ENCODE peak calls at places on chromosomes 3 and 15, in eight cellular contexts. R, O, U, B, X, H, Y and C are unnamed samples. For H3K79me2, the result is how much of the 10 kb centered on the place peaks cover.

GRCh38 chr3:183210341-183210740 is 42.7 kb upstream of the B3GNT5 start:
- DNase-seq in R (no peak), O (no peak), U (no peak), B (peak), X (no peak), H (no peak), Y (no peak), C (no peak)

GRCh38 chr15:55282284-55282833 is 7.3 kb downstream of the RAB27A start:
- DNase-seq in R (no peak), O (no peak), U (peak), B (peak), X (no peak), H (peak), Y (no peak), C (no peak)

GRCh38 chr3:188510366-188510765 is 356.4 kb downstream of the LPP start:
- DNase-seq in R (no peak), O (no peak), U (peak), B (peak), X (no peak), H (no peak), Y (no peak), C (peak)

GRCh38 chr3:29868702-29869101 is 587.8 kb downstream of the RBMS3 start:
- DNase-seq in R (no peak), O (no peak), U (no peak), B (no peak), X (no peak), H (no peak), Y (peak), C (no peak)

GRCh38 chr3:10315771-10316344 is 5.1 kb downstream of the SEC13 start:
- DNase-seq in R (no peak), O (no peak), U (no peak), B (no peak), X (no peak), H (no peak), Y (no peak), C (no peak)

GRCh38 chr15:51181221-51181620 is 86.5 kb upstream of the TNFAIP8L3 start:
- DNase-seq in R (no peak), O (no peak), U (no peak), B (no peak), X (no peak), H (no peak), Y (no peak), C (no peak)

GRCh38 chr3:159829056-159829995 is 159.3 kb upstream of the IL12A start:
- DNase-seq in R (no peak), O (no peak), U (peak), B (peak), X (peak), H (peak), Y (no peak), C (peak)

GRCh38 chr15:63611217-63611616 is 14.0 kb downstream of the FBXL22 start:
- DNase-seq in R (peak), O (no peak), U (no peak), B (no peak), X (no peak), H (no peak), Y (no peak), C (no peak)

GRCh38 chr15:38671675-38672141 is 107.1 kb upstream of the RASGRP1 start:
- DNase-seq in R (no peak), O (no peak), U (peak), B (no peak), X (no peak), H (peak), Y (no peak), C (no peak)

GRCh38 chr3:40585381-40586016 is 60.7 kb downstream of the ZNF621 start:
- DNase-seq in R (peak), O (no peak), U (no peak), B (no peak), X (no peak), H (no peak), Y (no peak), C (no peak)

GRCh38 chr3:172317984-172318383 is 130.3 kb downstream of the GHSR start:
- DNase-seq in R (no peak), O (no peak), U (peak), B (peak), X (peak), H (peak), Y (no peak), C (no peak)

GRCh38 chr15:79376383-79376782 is 55.8 kb upstream of the MINAR1 start:
- DNase-seq in R (no peak), O (no peak), U (no peak), B (no peak), X (no peak), H (no peak), Y (no peak), C (no peak)

GRCh38 chr3:119627461-119627860 is 29.8 kb downstream of the PLA1A start:
- DNase-seq in R (peak), O (no peak), U (no peak), B (no peak), X (no peak), H (no peak), Y (peak), C (no peak)

GRCh38 chr3:188700497-188700896 is 471.3 kb upstream of the TPRG1 start:
- DNase-seq in R (no peak), O (no peak), U (no peak), B (no peak), X (no peak), H (no peak), Y (no peak), C (no peak)

GRCh38 chr15:73941871-73942635 is 15.8 kb downstream of the LOXL1 start:
- DNase-seq in R (no peak), O (peak), U (no peak), B (peak), X (no peak), H (no peak), Y (no peak), C (no peak)

GRCh38 chr3:193168911-193169310 is 72.1 kb upstream of the PLAAT1 start:
- DNase-seq in R (no peak), O (no peak), U (no peak), B (no peak), X (no peak), H (no peak), Y (no peak), C (no peak)

GRCh38 chr15:101497484-101498034 is 8.1 kb upstream of the PCSK6 start:
- DNase-seq in R (no peak), O (no peak), U (no peak), B (no peak), X (no peak), H (no peak), Y (no peak), C (peak)

GRCh38 chr15:81195339-81195864 is 1.3 kb upstream of the IL16 start:
- DNase-seq in R (peak), O (no peak), U (no peak), B (no peak), X (no peak), H (no peak), Y (no peak), C (no peak)

GRCh38 chr3:16085884-16086608 is 88.4 kb upstream of the GALNT15 start:
- DNase-seq in R (no peak), O (no peak), U (no peak), B (no peak), X (no peak), H (no peak), Y (peak), C (no peak)

GRCh38 chr3:196518999-196519737 is 4.0 kb upstream of the SMCO1 start:
- DNase-seq in R (peak), O (peak), U (peak), B (peak), X (peak), H (peak), Y (peak), C (peak)

GRCh38 chr3:72144773-72145505 is 360.0 kb upstream of the PROK2 start:
- DNase-seq in R (no peak), O (no peak), U (no peak), B (no peak), X (no peak), H (peak), Y (no peak), C (peak)

GRCh38 chr15:38698215-38698614 is 133.6 kb upstream of the RASGRP1 start:
- DNase-seq in R (no peak), O (no peak), U (no peak), B (no peak), X (no peak), H (no peak), Y (no peak), C (no peak)

GRCh38 chr15:42385206-42385979 is 26.1 kb downstream of the CAPN3 start:
- DNase-seq in R (peak), O (peak), U (peak), B (peak), X (peak), H (peak), Y (peak), C (peak)

GRCh38 chr3:24829011-24829581 is 334.4 kb upstream of the THRB start:
- DNase-seq in R (peak), O (no peak), U (peak), B (no peak), X (no peak), H (peak), Y (peak), C (peak)

GRCh38 chr15:72339777-72340177 is 19.8 kb upstream of the CELF6 start:
- DNase-seq in R (no peak), O (no peak), U (peak), B (peak), X (no peak), H (peak), Y (no peak), C (peak)

GRCh38 chr3:180040966-180041365 is 4.2 kb upstream of the PEX5L start:
- DNase-seq in R (no peak), O (no peak), U (no peak), B (peak), X (no peak), H (no peak), Y (no peak), C (no peak)
- TF ChIP-seq EZH2phosphoT487 in R (no peak), O (no peak), U (no peak), B (no peak), X (no peak), H (no peak), Y (no peak), C (no peak)

GRCh38 chr3:57670543-57670942 is 22.3 kb downstream of the DENND6A start:
- DNase-seq in R (no peak), O (no peak), U (no peak), B (no peak), X (no peak), H (no peak), Y (no peak), C (no peak)

GRCh38 chr3:57673158-57673557 is 19.7 kb downstream of the DENND6A start:
- DNase-seq in R (no peak), O (no peak), U (no peak), B (no peak), X (no peak), H (no peak), Y (no peak), C (no peak)

GRCh38 chr3:57680046-57680445 is 12.8 kb downstream of the DENND6A start:
- DNase-seq in R (no peak), O (no peak), U (no peak), B (no peak), X (no peak), H (no peak), Y (no peak), C (no peak)

DNA sequence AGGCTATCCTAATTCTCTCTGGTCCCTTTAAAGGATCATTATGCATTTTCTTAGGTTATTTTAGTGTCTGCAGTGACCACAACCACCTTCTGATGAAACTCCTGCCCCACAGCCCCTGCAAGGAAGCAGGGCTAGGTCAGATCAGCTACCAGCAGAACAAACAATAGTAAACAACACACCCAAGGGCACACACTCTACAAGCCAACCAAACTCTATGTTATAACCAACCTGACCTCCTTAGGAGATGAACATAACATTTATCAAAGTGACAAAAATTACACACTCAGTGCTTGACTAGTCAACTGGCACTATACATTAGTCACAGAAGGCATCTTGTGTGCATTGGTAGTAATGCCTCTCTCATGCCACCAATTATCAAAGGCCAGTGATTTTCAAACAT is 17.3 kb downstream of the DENND6A start:
- DNase-seq in R (no peak), O (no peak), U (no peak), B (no peak), X (no peak), H (no peak), Y (no peak), C (no peak)
- H3K79me2 ChIP-seq in R (half or more), O (under half), U (half or more), B (under half), X (under half), H (half or more), Y (under half), C (half or more)

DNA sequence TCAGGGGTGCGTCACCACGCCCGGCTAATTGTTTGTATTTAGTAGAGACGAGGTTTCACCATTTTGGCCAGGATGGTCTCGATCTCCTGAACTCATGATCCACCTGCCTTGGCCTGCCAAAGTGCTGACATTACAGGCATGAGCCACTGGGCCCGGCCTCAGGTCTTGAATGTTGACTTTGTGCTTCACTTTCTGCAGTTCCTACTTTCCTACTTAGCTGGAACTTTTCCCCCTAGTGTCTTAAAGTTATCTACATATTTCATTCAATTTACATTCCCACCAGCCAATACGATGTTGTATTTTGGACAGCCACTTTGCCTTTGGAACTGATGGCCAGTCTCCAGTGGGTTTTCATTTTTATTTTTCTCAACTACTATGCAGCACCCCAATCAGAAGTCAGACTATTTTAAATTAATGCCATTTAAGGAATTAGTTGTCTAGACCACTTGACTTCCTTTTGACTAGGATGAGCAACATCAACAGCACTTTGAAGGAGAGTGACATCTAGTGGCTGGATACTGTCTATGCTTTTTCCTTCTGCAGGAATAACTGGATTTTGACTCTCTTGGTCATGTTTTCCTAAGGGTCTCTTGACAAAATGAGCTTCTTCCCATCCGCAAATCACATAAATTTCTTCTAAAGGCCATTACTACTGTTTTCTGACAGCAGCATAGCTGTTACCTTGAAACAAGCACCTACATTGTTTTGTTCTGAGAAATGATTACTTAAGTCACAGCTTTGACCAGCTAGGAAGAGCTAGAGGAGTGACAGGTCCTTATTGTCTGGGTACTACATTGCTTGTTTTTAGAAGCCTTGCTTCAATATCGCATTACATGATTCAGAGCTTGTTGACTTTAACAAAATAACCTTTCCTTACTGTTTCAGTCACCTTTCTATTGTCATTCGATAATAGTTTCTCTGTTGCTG is 140.2 kb downstream of the ITPR1 start:
- DNase-seq in R (peak), O (peak), U (peak), B (peak), X (peak), H (peak), Y (peak), C (peak)
- TF ChIP-seq EZH2phosphoT487 in R (no peak), O (no peak), U (no peak), B (no peak), X (no peak), H (no peak), Y (no peak), C (no peak)

DNA sequence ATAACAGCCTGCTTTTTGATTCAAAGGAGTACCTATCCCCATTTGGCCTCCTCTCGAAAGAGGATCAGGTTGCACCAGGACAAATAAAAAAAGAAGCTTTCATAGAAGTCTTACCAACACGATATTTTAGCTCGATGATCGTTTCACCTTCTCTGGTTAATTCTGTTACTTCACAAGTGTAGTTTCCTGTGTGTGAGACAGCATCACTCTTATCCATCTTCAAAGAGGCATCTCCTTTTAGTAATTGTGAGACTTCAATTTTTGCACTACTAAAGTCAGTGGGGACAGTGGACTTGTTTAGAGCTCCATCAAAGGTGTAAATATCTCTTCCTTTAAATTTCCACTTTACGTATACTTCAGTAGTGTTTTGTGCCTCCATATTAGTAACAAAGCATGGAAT is 11.0 kb downstream of the CD47 start:
- DNase-seq in R (no peak), O (no peak), U (no peak), B (no peak), X (no peak), H (no peak), Y (no peak), C (no peak)
- H3K79me2 ChIP-seq in R (under half), O (half or more), U (half or more), B (under half), X (under half), H (under half), Y (under half), C (under half)

GRCh38 chr15:77611767-77612166 is 20.9 kb downstream of the LINGO1 start:
- DNase-seq in R (no peak), O (no peak), U (no peak), B (no peak), X (no peak), H (no peak), Y (no peak), C (no peak)
- TF ChIP-seq EZH2phosphoT487 in R (no peak), O (no peak), U (no peak), B (no peak), X (no peak), H (no peak), Y (no peak), C (no peak)

DNA sequence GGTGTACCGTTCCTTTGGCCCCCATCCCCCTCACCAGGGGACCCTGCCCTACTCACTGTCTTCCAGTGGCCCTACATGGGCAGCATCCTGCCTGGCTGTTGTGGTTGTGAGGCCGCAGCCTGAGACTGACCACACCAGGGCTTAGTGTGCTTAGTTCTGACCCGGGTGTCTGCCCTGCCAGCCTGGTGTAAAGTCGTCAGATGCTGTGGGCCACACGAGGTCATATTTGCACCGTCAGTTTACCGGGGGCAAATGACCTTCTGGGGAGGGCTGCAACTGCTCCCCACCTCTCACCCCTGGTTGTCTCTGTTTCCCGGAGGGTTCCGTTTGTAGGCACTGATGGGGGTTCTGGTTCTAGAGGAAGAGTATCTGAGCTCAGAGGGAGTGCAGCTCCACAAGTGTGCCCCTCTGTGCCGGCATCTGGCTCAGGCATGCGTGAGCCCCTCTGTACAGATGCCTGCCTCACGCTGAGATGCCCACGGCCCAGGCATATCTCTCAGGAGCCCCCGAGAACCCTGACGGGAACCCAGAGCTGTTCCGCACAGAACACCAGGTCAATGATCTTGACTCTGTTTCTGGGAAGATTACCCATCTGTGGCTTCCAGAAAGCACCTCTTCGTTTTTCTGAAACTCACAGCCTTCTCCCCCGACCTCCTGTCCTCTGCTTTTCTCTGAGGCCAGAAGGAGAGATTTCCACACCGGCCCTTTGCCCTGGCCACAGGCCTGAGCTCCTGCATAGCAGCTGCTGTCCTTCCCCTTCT is 19.2 kb downstream of the KLF13 start:
- DNase-seq in R (no peak), O (peak), U (no peak), B (no peak), X (no peak), H (no peak), Y (no peak), C (no peak)
- H3K79me2 ChIP-seq in R (under half), O (half or more), U (half or more), B (under half), X (under half), H (under half), Y (half or more), C (half or more)